ENCODE peak calls at places on chromosomes 11 and 22, in five cellular contexts. A, D, K, M and B are unnamed samples.

GRCh38 chr11:38302564-38302963 is 1704.5 kb upstream of the RAG2 start:
- DNase-seq in K (no peak), M (no peak), D (no peak), A (no peak), B (no peak)

GRCh38 chr11:4184163-4184916 is 89.7 kb downstream of the RRM1 start:
- DNase-seq in A (no peak), M (no peak), K (no peak), D (no peak), B (peak; percentile 24)

GRCh38 chr11:125016413-125016812 is 46.7 kb upstream of the SLC37A2 start:
- DNase-seq in K (no peak), M (no peak), D (no peak), A (no peak), B (no peak)

GRCh38 chr22:29710922-29711593 is 8.7 kb upstream of the CABP7 start:
- DNase-seq in A (no peak), K (no peak), M (peak; percentile 61), D (no peak), B (peak; percentile 67)

GRCh38 chr22:20063271-20064139 is 16.5 kb upstream of the DGCR8 start:
- DNase-seq in K (no peak), A (no peak), M (no peak), D (no peak), B (no peak)

GRCh38 chr11:115759622-115760527 is 255.7 kb upstream of the CADM1 start:
- DNase-seq in K (no peak), A (no peak), D (no peak), M (peak; percentile 50), B (peak; percentile 50)

GRCh38 chr11:78838417-78838816 is 263.8 kb upstream of the NARS2 start:
- DNase-seq in D (no peak), M (no peak), A (no peak), K (no peak), B (no peak)

GRCh38 chr22:35835998-35836691 is 118.5 kb downstream of the APOL5 start:
- DNase-seq in D (peak; percentile 80), A (no peak), M (peak; percentile 64), K (peak; percentile 52), B (peak; percentile 43)

GRCh38 chr22:31566484-31566883 is 70.1 kb downstream of the SFI1 start:
- DNase-seq in A (no peak), M (no peak), D (no peak), K (no peak), B (no peak)

GRCh38 chr11:64241430-64242153 is 697 bp downstream of the FKBP2 start:
- DNase-seq in M (peak; percentile 99), A (peak; percentile 100), K (peak; percentile 99), D (peak; percentile 46), B (peak; percentile 100)

GRCh38 chr11:3164540-3165151 is 464 bp downstream of the OSBPL5 start:
- DNase-seq in A (peak; percentile 75), D (no peak), M (no peak), K (no peak), B (peak; percentile 18)

GRCh38 chr11:3166268-3167142 is 1.4 kb upstream of the OSBPL5 start:
- DNase-seq in M (no peak), A (peak; percentile 62), D (no peak), K (no peak), B (peak; percentile 10)

GRCh38 chr11:3164138-3164539 is 971 bp downstream of the OSBPL5 start:
- DNase-seq in D (no peak), K (no peak), M (no peak), A (peak; percentile 73), B (peak; percentile 27)

GRCh38 chr11:3165916-3166267 is 782 bp upstream of the OSBPL5 start:
- DNase-seq in A (peak; percentile 62), D (no peak), M (no peak), K (no peak), B (no peak)

GRCh38 chr11:3165152-3165705 is at the start of gene OSBPL5:
- DNase-seq in D (peak; percentile 42), K (peak; percentile 23), M (peak; percentile 77), A (peak; percentile 91), B (peak; percentile 87)
- H3K27ac ChIP-seq in D (peak within 1 kb of the TSS; percentile 16), K (no peak within 1 kb of the TSS), M (peak within 1 kb of the TSS; percentile 50), A (peak within 1 kb of the TSS; percentile 93), B (peak within 1 kb of the TSS; percentile 93)

GRCh38 chr22:21982338-21982965 is at the start of gene TOP3B:
- DNase-seq in M (peak; percentile 85), K (peak; percentile 27), A (peak; percentile 88), D (peak; percentile 75), B (peak; percentile 84)

GRCh38 chr22:21981874-21982273 is 713 bp downstream of the TOP3B start:
- DNase-seq in A (no peak), K (no peak), M (no peak), D (peak; percentile 6), B (no peak)

GRCh38 chr22:21980547-21980946 is 2.0 kb downstream of the TOP3B start:
- DNase-seq in K (no peak), M (no peak), A (no peak), D (no peak), B (no peak)

GRCh38 chr22:21985214-21985613 is 2.6 kb upstream of the TOP3B start:
- DNase-seq in M (no peak), A (no peak), K (no peak), D (no peak), B (no peak)

GRCh38 chr22:21984793-21985192 is 2.2 kb upstream of the TOP3B start:
- DNase-seq in D (peak; percentile 35), A (no peak), K (no peak), M (peak; percentile 67), B (no peak)
- TF ChIP-seq CTCF in D (peak; percentile 44), A (no peak), K (peak; percentile 57), M (no peak), B (peak; percentile 14)

DNA sequence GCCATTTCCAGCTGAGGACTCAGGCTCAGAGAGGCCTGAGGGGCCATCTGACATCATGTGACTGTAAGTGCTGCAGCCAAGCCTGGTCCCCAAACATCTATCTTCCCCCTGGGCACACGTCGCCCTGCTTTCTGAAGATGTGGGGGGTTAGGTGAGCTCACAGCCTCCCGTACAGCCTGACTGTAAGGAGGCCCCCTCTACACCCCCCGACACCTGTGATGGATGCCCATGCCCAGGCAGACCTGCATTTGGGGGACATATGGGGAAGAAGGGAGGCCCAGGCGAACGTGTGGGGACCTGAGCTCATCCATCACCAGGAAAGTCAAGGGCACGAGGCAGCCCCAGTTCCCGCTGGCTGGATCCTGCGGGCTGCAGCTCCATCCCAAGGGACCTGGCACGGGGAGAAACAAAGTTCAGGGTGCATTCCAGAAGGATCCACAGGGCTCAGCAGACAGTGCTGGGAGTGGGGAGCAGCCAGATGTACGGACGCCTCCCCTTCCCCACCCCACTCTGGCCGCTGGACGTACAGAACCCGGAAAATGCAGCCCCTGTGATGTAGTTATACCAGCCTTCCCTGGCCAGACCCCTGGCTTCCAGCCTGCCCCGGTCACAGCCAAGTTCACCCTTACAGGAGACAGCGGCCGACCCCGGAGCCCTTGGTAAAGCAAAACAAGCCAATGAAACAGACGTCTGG is 1431.4 kb downstream of the BRD1 start:
- DNase-seq in D (no peak), M (no peak), A (peak; percentile 48), K (no peak), B (no peak)
- H3K9me3 ChIP-seq in D (peaks cover 52% of the 10 kb centered on the region), M (no peaks in the 10 kb centered on the region), A (no peaks in the 10 kb centered on the region), K (peaks cover 85% of the 10 kb centered on the region), B (no peaks in the 10 kb centered on the region)

DNA sequence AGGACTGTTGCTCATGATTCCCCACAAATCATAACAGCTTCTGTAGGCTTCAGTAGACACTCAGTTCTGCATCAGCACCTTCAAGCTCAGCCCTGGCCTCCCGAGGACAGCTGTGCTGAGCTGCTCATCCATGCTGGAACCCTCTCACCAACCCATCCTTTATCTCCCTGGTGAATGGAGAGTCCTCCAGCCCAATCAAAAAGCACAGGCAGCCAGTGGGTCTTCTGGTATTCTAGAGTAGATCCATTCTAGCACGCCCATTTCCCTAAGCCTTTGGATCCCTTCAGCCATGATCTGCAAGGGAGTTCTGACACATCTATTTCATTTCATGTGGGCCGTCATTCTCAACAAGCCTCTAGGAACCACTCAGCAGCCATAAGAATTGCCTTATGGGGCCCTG is 44.6 kb upstream of the SPATA19 start:
- DNase-seq in A (no peak), K (no peak), M (no peak), D (no peak), B (no peak)
- H3K27ac ChIP-seq in A (no peak overlapping the region), K (no peak overlapping the region), M (no peak overlapping the region), D (no peak overlapping the region), B (no peak overlapping the region)

GRCh38 chr11:40405614-40406013 is 1053.8 kb downstream of the LRRC4C start:
- DNase-seq in K (no peak), A (no peak), M (no peak), D (no peak), B (no peak)

GRCh38 chr11:40401132-40401853 is 1058.2 kb downstream of the LRRC4C start:
- DNase-seq in A (no peak), D (no peak), K (no peak), M (no peak), B (no peak)

DNA sequence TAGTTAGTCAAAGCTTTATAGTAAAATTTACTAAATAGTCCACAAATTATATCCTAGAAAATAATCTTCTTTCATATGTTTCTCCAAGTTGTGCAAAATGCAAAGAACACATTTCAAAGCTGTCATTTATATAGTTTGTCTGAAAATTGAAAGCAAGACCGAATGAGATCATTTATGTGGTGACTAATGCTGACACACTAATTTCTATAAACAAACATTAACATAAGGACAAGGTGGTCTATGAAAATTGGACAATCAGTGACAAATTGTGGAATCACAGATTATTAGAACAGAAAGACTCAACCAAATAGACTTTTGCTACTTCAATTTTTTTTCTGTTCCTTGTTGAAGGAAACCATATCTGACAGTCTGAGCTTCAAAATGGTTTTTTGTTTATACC is 1056.1 kb downstream of the LRRC4C start:
- DNase-seq in A (no peak), M (no peak), D (no peak), K (no peak), B (no peak)
- TF ChIP-seq CTCF in A (no peak), M (no peak), D (no peak), K (no peak), B (no peak)